ENCODE peak calls at places on chromosomes 6 and 20, in six cellular contexts. I, Y, S, U, B and Z are unnamed samples.
A peak's percentile ranks its signal among the peaks of the same experiment; 100 is the strongest.

GRCh38 chr6:64807785-64808184 is 899.2 kb downstream of the EYS start:
- DNase-seq in I (no peak), Y (no peak), S (no peak), U (no peak), B (no peak), Z (no peak)

GRCh38 chr20:45087814-45088213 is 13.1 kb downstream of the KCNS1 start:
- DNase-seq in I (no peak), Y (no peak), S (peak; percentile 7), U (no peak), B (no peak), Z (no peak)

GRCh38 chr20:59850018-59850641 is 83.3 kb downstream of the SYCP2 start:
- DNase-seq in I (peak; percentile 58), Y (no peak), S (no peak), U (no peak), B (peak; percentile 52), Z (no peak)

GRCh38 chr6:90217621-90218496 is 78.8 kb downstream of the BACH2 start:
- DNase-seq in I (no peak), Y (no peak), S (peak; percentile 16), U (no peak), B (peak; percentile 84), Z (no peak)

GRCh38 chr6:97401533-97401932 is 118.5 kb upstream of the MMS22L start:
- DNase-seq in I (peak; percentile 22), Y (no peak), S (no peak), U (peak; percentile 7), B (peak; percentile 22), Z (peak; percentile 2)

GRCh38 chr6:136873733-136874132 is 48.4 kb upstream of the SLC35D3 start:
- DNase-seq in I (peak; percentile 32), Y (no peak), S (no peak), U (no peak), B (peak; percentile 19), Z (no peak)

GRCh38 chr6:13354331-13355042 is 26.1 kb upstream of the TBC1D7 start:
- DNase-seq in I (peak; percentile 57), Y (no peak), S (peak; percentile 56), U (peak; percentile 58), B (peak; percentile 51), Z (no peak)

GRCh38 chr20:1438361-1438760 is 28.3 kb downstream of the NSFL1C start:
- DNase-seq in I (no peak), Y (no peak), S (no peak), U (no peak), B (no peak), Z (no peak)

GRCh38 chr6:13680448-13680968 is 31.1 kb downstream of the RANBP9 start:
- DNase-seq in I (no peak), Y (no peak), S (no peak), U (no peak), B (no peak), Z (no peak)

GRCh38 chr20:38856570-38856969 is 51.1 kb downstream of the PPP1R16B start:
- DNase-seq in I (no peak), Y (no peak), S (no peak), U (no peak), B (no peak), Z (no peak)

GRCh38 chr20:63707558-63708300 is at the start of the genes ARFRP1 and ZGPAT:
- DNase-seq in I (peak; percentile 79), Y (peak; percentile 90), S (no peak), U (peak; percentile 52), B (peak; percentile 75), Z (no peak)

GRCh38 chr6:108164815-108165706 is 761 bp upstream of the NR2E1 start:
- DNase-seq in I (no peak), Y (no peak), S (no peak), U (no peak), B (no peak), Z (no peak)
- H3K4me3 ChIP-seq in I (no peak overlapping the region), Y (no peak overlapping the region), S (no peak overlapping the region), U (no peak overlapping the region), B (no peak overlapping the region), Z (no peak overlapping the region)

GRCh38 chr20:62376112-62377063 is 9.3 kb upstream of the LAMA5 start:
- DNase-seq in I (no peak), Y (no peak), S (no peak), U (no peak), B (peak; percentile 29), Z (no peak)
- H3K4me3 ChIP-seq in I (no peak overlapping the region), Y (no peak overlapping the region), S (no peak overlapping the region), U (no peak overlapping the region), B (no peak overlapping the region), Z (no peak overlapping the region)

GRCh38 chr6:118648866-118649554 is 2.4 kb downstream of the CEP85L start:
- DNase-seq in I (no peak), Y (no peak), S (no peak), U (no peak), B (peak; percentile 47), Z (no peak)
- H3K4me3 ChIP-seq in I (peak overlapping the region; percentile 83), Y (peak overlapping the region; percentile 84), S (peak overlapping the region; percentile 88), U (peak overlapping the region; percentile 84), B (peak overlapping the region; percentile 80), Z (peak overlapping the region; percentile 76)

DNA sequence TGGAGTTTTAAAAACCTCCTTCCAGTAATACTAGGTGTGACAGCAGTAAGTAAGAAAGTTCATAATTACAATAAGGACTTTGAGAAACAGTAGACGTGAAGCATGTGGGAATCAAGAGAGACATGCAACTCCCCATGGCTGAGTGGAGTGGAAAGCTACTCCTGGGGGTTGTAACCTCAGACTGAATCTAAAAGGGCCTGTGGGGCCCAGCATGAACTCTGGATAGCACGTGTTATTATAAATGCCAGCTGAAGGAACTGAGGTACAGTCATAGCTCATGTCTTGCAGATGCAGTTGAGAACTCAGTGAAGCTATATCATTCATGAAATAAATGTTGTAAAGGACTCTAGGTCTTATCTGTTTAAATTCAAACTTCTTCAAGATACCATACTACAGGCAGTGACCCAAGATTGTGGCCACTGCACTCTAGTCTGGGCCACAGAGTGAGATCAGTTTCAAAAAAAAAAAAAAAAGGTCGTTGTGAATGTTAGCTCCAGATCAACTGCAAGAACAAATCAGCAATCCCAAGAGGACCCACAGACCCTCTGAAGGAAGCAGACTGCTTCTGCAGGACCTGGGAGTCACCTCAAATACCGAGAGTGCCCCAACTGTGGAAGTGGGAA is 189.3 kb downstream of the TRDN start:
- DNase-seq in I (no peak), Y (no peak), S (no peak), U (no peak), B (no peak), Z (no peak)
- H3K4me3 ChIP-seq in I (no peak overlapping the region), Y (no peak overlapping the region), S (no peak overlapping the region), U (no peak overlapping the region), B (no peak overlapping the region), Z (no peak overlapping the region)

DNA sequence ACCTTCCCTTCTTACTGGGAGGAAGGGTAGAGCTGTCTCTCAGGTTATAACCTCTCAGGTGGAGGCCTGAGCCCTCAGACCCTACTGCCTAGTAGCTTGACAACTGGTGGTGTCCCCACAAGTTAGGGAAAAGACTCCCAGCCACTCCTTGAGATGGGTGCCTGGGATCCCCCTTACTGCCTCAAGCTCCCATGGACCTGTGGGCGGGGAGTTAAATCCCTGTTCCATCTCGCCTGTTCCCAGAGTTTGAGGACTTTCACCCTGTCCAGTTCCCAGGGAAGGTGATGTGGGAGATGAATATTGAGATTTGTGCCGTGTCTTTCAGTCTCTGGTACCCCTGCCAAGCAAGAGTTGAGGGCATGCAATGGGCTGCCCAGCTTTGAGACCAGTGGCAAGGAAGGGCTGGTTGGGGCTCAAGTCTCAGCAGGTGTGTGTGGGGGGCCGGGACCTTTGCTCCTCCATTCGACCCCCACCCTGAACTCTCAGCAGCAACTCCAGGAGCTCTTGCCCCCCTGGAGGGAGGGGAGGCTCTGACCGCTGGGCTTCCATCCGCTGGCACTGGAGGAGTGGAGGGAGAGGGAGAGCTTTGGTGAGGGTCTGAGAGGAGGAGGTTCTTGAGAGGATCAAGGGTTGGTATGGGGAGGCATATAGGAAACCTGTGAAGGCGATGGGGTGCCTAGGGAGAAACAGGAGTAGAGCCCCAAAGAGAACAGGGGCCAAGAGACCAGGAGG is 1.1 kb upstream of the PBX2 start:
- DNase-seq in I (no peak), Y (no peak), S (no peak), U (no peak), B (no peak), Z (no peak)
- H3K4me3 ChIP-seq in I (peak overlapping the region; percentile 76), Y (peak overlapping the region; percentile 78), S (peak overlapping the region; percentile 77), U (no peak overlapping the region), B (no peak overlapping the region), Z (no peak overlapping the region)

GRCh38 chr6:35140991-35141720 is at the start of gene TCP11:
- DNase-seq in I (no peak), Y (peak; percentile 38), S (no peak), U (no peak), B (no peak), Z (no peak)
- H3K4me3 ChIP-seq in I (no peak within 1 kb of the TSS), Y (peak within 1 kb of the TSS; percentile 6), S (no peak within 1 kb of the TSS), U (no peak within 1 kb of the TSS), B (no peak within 1 kb of the TSS), Z (no peak within 1 kb of the TSS)